ENCODE peak calls at places on chromosomes 1 and 21, in five cellular contexts. C, V, I, B and L are unnamed samples.

GRCh38 chr1:223815020-223815853 is 30.5 kb downstream of the TP53BP2 start:
- DNase-seq in V (no peak), I (no peak), C (no peak), B (no peak), L (no peak)

GRCh38 chr1:98903261-98903660 is 101.4 kb downstream of the PLPPR5 start:
- DNase-seq in I (no peak), B (no peak), C (no peak), V (no peak), L (no peak)

GRCh38 chr1:112723511-112723839 is 8.3 kb upstream of the PPM1J start:
- DNase-seq in B (no peak), I (no peak), C (no peak), V (no peak), L (peak; percentile 50)

GRCh38 chr1:52139817-52140540 is 1.9 kb upstream of the ZFYVE9 start:
- DNase-seq in C (no peak), B (no peak), V (no peak), I (no peak), L (no peak)

GRCh38 chr1:90713741-90714509 is 3.2 kb downstream of the BARHL2 start:
- DNase-seq in B (no peak), I (no peak), V (no peak), C (no peak), L (no peak)

GRCh38 chr1:15311886-15312285 is 64.9 kb downstream of the FHAD1 start:
- DNase-seq in V (no peak), I (no peak), B (no peak), C (no peak), L (no peak)

GRCh38 chr1:36881541-36881940 is 152.8 kb downstream of the GRIK3 start:
- DNase-seq in C (no peak), V (no peak), B (peak; percentile 15), I (no peak), L (peak; percentile 18)

GRCh38 chr1:153643100-153643499 is 9.2 kb downstream of the CHTOP start:
- DNase-seq in V (no peak), I (no peak), C (no peak), B (no peak), L (no peak)

GRCh38 chr1:203126866-203127671 is 457 bp upstream of the ADORA1 start:
- DNase-seq in I (no peak), C (no peak), B (no peak), V (no peak), L (peak; percentile 46)

GRCh38 chr1:156804572-156805243 is 11.9 kb downstream of the SH2D2A start:
- DNase-seq in B (no peak), I (no peak), C (no peak), V (no peak), L (no peak)

GRCh38 chr21:14598065-14598464 is 52.0 kb upstream of the SAMSN1 start:
- DNase-seq in C (no peak), V (no peak), I (no peak), B (no peak), L (no peak)

GRCh38 chr1:180521474-180522203 is 19.3 kb upstream of the ACBD6 start:
- DNase-seq in C (no peak), I (no peak), V (no peak), B (peak; percentile 32), L (no peak)

GRCh38 chr1:77847621-77848080 is 40.8 kb upstream of the NEXN start:
- DNase-seq in V (no peak), B (no peak), C (no peak), I (no peak), L (no peak)

GRCh38 chr1:109821831-109822745 is 58.4 kb upstream of the EPS8L3 start:
- DNase-seq in V (no peak), I (no peak), C (no peak), B (peak; percentile 67), L (peak; percentile 88)

GRCh38 chr1:226407497-226408284 is at the start of gene PARP1:
- DNase-seq in I (peak; percentile 93), V (peak; percentile 87), C (peak; percentile 85), B (peak; percentile 90), L (peak; percentile 92)

GRCh38 chr1:36752891-36753361 is 270.2 kb upstream of the CSF3R start:
- DNase-seq in B (no peak), C (no peak), I (no peak), V (no peak), L (no peak)

GRCh38 chr1:170168263-170168662 is 22.5 kb downstream of the NTMT2 start:
- DNase-seq in B (no peak), I (no peak), V (no peak), C (no peak), L (no peak)

GRCh38 chr1:3625151-3625907 is 514 bp downstream of the TPRG1L start:
- DNase-seq in V (no peak), B (no peak), I (peak; percentile 77), C (no peak), L (no peak)

GRCh38 chr1:34597877-34598514 is 156.9 kb upstream of the GJB5 start:
- DNase-seq in V (peak; percentile 21), B (peak; percentile 73), C (no peak), I (peak; percentile 80), L (no peak)

GRCh38 chr1:85617582-85618237 is 37.1 kb downstream of the CCN1 start:
- DNase-seq in B (no peak), V (no peak), C (no peak), I (no peak), L (no peak)

GRCh38 chr1:203083463-203083921 is 2.3 kb downstream of the MYOG start:
- DNase-seq in C (no peak), V (no peak), B (no peak), I (no peak), L (no peak)

GRCh38 chr1:168084396-168085231 is 52.1 kb downstream of the GPR161 start:
- DNase-seq in V (peak; percentile 67), B (peak; percentile 49), C (peak; percentile 16), I (peak; percentile 71), L (peak; percentile 79)

DNA sequence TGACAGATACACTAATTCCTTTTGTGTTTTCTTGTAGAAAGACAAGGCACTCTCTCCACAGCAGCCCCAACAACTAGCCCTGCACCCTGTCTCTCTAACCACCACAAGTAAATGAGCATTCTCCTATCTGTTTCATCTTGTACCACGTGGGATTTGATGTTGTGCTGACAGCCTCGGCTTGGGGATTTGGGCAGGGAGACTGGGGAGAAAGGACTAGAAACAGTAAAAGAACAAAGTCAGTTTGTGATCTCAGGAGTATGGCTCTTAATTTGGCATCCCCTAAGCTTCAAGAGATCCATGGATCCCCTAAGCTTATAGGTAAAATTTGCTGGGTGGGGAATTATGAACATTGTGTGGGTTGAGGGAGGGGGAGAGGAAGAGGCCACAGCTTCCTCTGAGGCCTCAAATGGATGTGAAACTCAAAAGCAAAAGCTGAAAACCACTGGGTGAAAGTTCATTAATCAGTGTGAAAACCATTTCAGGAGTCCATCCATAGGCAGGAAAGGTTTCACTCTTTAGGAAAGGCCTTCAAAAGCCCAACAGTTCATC is 3.1 kb downstream of the C1orf162 start:
- DNase-seq in I (no peak), C (no peak), B (no peak), V (no peak), L (no peak)
- H3K4me1 ChIP-seq in I (no peaks in the 10 kb centered on the region), C (peaks cover 49% of the 10 kb centered on the region), B (peaks cover 10% of the 10 kb centered on the region), V (no peaks in the 10 kb centered on the region), L (no peaks in the 10 kb centered on the region)

DNA sequence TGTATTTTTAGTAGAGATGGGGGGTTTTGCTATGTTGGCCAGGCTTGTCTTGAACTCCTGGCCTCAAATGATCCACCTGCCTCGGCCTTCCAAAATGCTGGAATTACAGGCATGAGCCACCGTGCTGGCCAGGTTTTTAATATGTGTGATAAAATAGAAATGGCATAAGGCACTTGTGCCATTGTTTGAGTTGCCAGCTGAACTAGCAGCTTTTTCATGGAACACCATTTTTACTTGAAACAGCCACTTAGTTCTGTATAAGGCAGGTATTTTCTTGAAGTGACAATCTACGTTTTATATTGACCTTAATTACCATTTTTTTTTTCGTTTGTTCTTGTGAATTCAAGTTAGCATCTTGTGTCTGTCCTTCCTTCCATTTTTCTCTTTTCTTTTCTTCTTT is 28.3 kb downstream of the MTF2 start:
- DNase-seq in C (no peak), V (no peak), I (no peak), B (no peak), L (no peak)
- H3K4me1 ChIP-seq in C (no peaks in the 10 kb centered on the region), V (no peaks in the 10 kb centered on the region), I (no peaks in the 10 kb centered on the region), B (no peaks in the 10 kb centered on the region), L (no peaks in the 10 kb centered on the region)

DNA sequence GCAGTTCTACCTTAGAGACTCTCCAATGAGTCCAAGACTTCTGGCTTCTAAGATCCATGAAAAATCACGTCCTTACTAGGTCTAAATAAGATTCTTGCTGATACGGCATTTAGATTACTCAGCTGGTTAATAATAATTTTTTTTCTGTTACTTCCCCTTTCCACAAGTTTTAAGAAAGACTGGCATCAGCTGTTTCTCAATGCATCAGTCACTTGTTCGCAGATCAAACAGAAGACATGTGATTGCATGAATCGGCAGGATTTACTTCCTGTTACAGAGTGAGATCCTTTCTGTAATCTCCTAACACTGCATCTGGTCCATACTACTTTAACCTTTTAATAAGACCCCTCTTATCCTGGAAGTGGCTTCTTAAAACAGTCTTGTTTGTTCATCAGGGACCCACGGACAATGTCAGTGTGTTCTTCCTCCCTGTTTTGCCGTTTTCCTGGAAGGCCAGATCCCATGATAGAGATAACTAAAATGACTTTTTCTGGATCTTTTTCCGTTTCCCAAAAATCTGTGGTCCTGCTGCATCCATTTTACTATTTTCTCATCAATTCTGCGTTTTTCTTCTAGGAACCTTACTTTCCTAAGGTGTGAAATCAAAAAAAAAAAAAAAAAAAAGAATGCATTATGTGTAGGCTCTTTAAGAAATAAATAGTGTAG is 6.1 kb downstream of the NPL start:
- DNase-seq in I (no peak), B (no peak), V (no peak), C (no peak), L (no peak)
- H3K4me1 ChIP-seq in I (no peaks in the 10 kb centered on the region), B (no peaks in the 10 kb centered on the region), V (no peaks in the 10 kb centered on the region), C (no peaks in the 10 kb centered on the region), L (no peaks in the 10 kb centered on the region)

GRCh38 chr1:233079586-233079985 is 129.2 kb downstream of the NTPCR start:
- DNase-seq in V (no peak), I (no peak), B (no peak), C (no peak), L (no peak)
- H3K4me1 ChIP-seq in V (no peaks in the 10 kb centered on the region), I (no peaks in the 10 kb centered on the region), B (no peaks in the 10 kb centered on the region), C (no peaks in the 10 kb centered on the region), L (peaks cover 4% of the 10 kb centered on the region)

DNA sequence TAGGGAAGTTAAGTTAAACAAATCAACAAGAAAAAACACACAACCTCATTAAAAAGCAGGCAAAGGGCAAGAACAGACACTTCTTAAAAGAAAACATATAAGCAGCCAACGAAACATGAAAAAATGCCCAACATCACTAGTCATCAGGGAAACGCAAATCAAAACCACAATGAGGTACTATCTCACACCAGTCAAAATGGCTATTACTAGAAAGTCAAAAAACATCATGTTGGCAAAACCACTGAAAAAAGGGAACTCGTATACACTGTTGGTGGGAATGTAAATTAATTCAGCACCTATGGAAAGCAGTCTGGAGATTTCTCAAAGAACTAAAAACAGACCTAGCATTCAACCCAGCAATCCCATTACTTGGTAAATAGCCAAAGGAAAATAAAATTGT is 51.1 kb downstream of the HSF2BP start:
- DNase-seq in V (no peak), B (no peak), C (no peak), I (no peak), L (no peak)
- H3K4me1 ChIP-seq in V (no peaks in the 10 kb centered on the region), B (peaks cover 2% of the 10 kb centered on the region), C (no peaks in the 10 kb centered on the region), I (peaks cover 25% of the 10 kb centered on the region), L (no peaks in the 10 kb centered on the region)